ENCODE peak calls at places on chromosome 10, in four cellular contexts. B is right atrium auricular region, T is AG10803, O is heart left ventricle. D is an unnamed sample.

GRCh38 chr10:33800545-33800944 is 466.1 kb upstream of the NRP1 start:
- DNase-seq in B (peak; percentile 52), T (no peak), O (no peak), D (no peak)

GRCh38 chr10:127925471-127926207 is 18.7 kb downstream of the PTPRE start:
- DNase-seq in B (no peak), T (no peak), O (no peak), D (no peak)

GRCh38 chr10:87641065-87641464 is 18.6 kb upstream of the PAPSS2 start:
- DNase-seq in B (no peak), T (no peak), O (no peak), D (no peak)

GRCh38 chr10:58023341-58024073 is 244.2 kb downstream of the IPMK start:
- DNase-seq in B (no peak), T (peak; percentile 83), O (no peak), D (peak; percentile 90)

GRCh38 chr10:22340362-22341189 is 4.7 kb upstream of the SPAG6 start:
- DNase-seq in B (peak; percentile 72), T (peak; percentile 75), O (peak; percentile 84), D (peak; percentile 31)

GRCh38 chr10:46255696-46256355 is 31.0 kb upstream of the ANTXRL start:
- DNase-seq in B (peak; percentile 77), T (peak; percentile 24), O (peak; percentile 88), D (peak; percentile 2)

GRCh38 chr10:117656385-117657367 is 114.1 kb downstream of the EMX2 start:
- DNase-seq in B (no peak), T (no peak), O (no peak), D (no peak)

GRCh38 chr10:121864168-121864567 is 63.7 kb downstream of the ATE1 start:
- DNase-seq in B (no peak), T (no peak), O (no peak), D (no peak)

GRCh38 chr10:69335063-69335587 is 56.8 kb downstream of the HK1 start:
- DNase-seq in B (no peak), T (no peak), O (peak; percentile 82), D (peak; percentile 61)

GRCh38 chr10:61941202-61941651 is 39.7 kb downstream of the ARID5B start:
- DNase-seq in B (no peak), T (no peak), O (no peak), D (peak; percentile 17)

GRCh38 chr10:2985729-2986232 is 81.6 kb upstream of the PFKP start:
- DNase-seq in B (no peak), T (peak; percentile 22), O (no peak), D (peak; percentile 57)

GRCh38 chr10:117942261-117942660 is 104.5 kb downstream of the RAB11FIP2 start:
- DNase-seq in B (no peak), T (peak; percentile 64), O (no peak), D (peak; percentile 14)

GRCh38 chr10:7082967-7083366 is 327.9 kb downstream of the SFMBT2 start:
- DNase-seq in B (no peak), T (peak; percentile 6), O (no peak), D (no peak)

GRCh38 chr10:7085913-7086589 is 324.8 kb downstream of the SFMBT2 start:
- DNase-seq in B (no peak), T (no peak), O (no peak), D (peak; percentile 69)

GRCh38 chr10:7084255-7085005 is 326.4 kb downstream of the SFMBT2 start:
- DNase-seq in B (no peak), T (no peak), O (no peak), D (no peak)

GRCh38 chr10:7090529-7090928 is 320.3 kb downstream of the SFMBT2 start:
- DNase-seq in B (no peak), T (no peak), O (no peak), D (peak; percentile 15)

DNA sequence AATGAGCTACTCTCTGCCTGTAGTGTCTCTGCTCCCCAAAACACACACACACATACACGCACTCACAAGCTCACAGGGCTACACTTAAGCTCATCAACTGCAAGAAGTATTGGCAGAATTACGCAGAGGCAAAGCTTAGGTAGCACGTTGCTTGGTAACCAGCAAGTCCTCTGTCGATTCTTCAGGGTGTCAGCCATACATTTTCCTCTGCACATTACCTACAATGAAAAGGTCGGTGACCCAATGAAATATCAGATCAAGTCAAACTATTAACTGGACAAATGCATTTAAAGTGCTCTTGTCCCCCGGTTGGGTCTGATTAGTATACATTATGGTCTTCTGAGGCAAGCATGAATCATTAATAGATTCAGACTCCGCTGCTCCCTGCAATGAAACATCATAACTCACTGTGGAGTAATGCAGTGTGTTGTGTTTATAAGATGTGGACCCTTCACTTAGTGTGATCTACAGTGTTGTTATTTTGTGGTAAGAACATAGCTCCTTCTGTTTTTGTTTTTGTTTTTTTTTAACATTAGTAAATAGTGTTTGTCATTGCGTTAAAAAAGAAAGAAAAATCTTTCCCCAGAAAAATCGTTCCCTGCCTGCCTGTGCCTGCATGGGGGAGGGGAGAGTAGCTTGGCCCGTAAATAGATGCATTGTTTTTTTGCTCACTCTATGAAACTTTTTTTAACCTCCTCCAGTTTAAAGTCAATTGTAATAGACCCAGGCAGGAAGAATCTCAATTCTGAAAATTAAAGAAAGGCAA is 325.5 kb downstream of the SFMBT2 start:
- DNase-seq in B (no peak), T (no peak), O (no peak), D (peak; percentile 45)
- H3K4me3 ChIP-seq in B (no peak overlapping the region), T (no peak overlapping the region), O (no peak overlapping the region), D (no peak overlapping the region)

GRCh38 chr10:43155716-43156115 is 17.5 kb downstream of the CSGALNACT2 start:
- DNase-seq in B (no peak), T (no peak), O (no peak), D (no peak)

GRCh38 chr10:43160067-43160918 is 22.0 kb downstream of the CSGALNACT2 start:
- DNase-seq in B (no peak), T (peak; percentile 84), O (no peak), D (peak; percentile 85)

GRCh38 chr10:43156590-43157340 is 18.5 kb downstream of the CSGALNACT2 start:
- DNase-seq in B (no peak), T (peak; percentile 33), O (no peak), D (no peak)

GRCh38 chr10:43151371-43151770 is 13.1 kb downstream of the CSGALNACT2 start:
- DNase-seq in B (no peak), T (no peak), O (no peak), D (no peak)

GRCh38 chr10:43155221-43155620 is 17.0 kb downstream of the CSGALNACT2 start:
- DNase-seq in B (no peak), T (no peak), O (no peak), D (no peak)
- TF ChIP-seq CTCF in B (no peak), T (no peak), O (no peak), D (no peak)

DNA sequence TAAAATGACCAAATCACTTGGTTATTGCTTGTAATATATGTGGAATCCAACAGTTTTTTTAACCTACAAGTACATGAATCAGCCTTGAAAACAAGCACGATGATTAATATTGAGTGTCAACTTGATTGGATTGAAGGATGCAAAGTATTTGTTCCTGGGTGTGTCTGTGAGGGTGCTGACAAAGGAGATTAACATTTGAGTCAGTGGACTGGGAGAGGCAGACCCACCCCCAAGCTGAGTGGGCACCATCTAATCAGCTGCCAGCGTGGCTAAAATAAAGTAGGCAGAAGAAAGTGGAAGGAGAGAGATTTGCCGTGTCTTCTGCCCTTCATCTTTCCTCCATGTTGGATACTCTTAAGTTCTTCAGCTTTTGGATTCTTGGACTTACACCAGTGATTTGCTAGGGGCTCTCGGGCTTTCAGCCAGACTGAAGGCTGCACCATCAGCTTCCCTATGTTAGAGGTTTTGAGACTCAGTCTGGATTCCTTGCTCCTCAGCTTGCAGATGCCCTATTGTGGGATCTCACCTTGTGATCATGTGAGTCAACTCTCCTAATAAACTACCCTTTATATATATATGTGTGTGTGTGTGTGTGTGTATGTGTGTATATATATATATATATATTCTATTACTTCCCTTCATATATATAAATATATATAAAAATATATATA is 118.4 kb upstream of the WDR11 start:
- DNase-seq in B (no peak), T (no peak), O (no peak), D (no peak)
- H3K4me3 ChIP-seq in B (no peak overlapping the region), T (no peak overlapping the region), O (no peak overlapping the region), D (no peak overlapping the region)

GRCh38 chr10:94224656-94225055 is 138.1 kb downstream of the NOC3L start:
- DNase-seq in B (no peak), T (peak; percentile 32), O (no peak), D (peak; percentile 81)

GRCh38 chr10:94220717-94221116 is 142.0 kb downstream of the NOC3L start:
- DNase-seq in B (no peak), T (no peak), O (no peak), D (no peak)

GRCh38 chr10:94223702-94224370 is 138.9 kb downstream of the NOC3L start:
- DNase-seq in B (no peak), T (peak; percentile 73), O (no peak), D (peak; percentile 24)

GRCh38 chr10:94230134-94230785 is 132.5 kb downstream of the NOC3L start:
- DNase-seq in B (no peak), T (no peak), O (no peak), D (no peak)

GRCh38 chr10:94225589-94225988 is 137.2 kb downstream of the NOC3L start:
- DNase-seq in B (no peak), T (peak; percentile 5), O (no peak), D (peak; percentile 36)
- TF ChIP-seq CTCF in B (no peak), T (peak; percentile 26), O (peak; percentile 32), D (peak; percentile 47)

DNA sequence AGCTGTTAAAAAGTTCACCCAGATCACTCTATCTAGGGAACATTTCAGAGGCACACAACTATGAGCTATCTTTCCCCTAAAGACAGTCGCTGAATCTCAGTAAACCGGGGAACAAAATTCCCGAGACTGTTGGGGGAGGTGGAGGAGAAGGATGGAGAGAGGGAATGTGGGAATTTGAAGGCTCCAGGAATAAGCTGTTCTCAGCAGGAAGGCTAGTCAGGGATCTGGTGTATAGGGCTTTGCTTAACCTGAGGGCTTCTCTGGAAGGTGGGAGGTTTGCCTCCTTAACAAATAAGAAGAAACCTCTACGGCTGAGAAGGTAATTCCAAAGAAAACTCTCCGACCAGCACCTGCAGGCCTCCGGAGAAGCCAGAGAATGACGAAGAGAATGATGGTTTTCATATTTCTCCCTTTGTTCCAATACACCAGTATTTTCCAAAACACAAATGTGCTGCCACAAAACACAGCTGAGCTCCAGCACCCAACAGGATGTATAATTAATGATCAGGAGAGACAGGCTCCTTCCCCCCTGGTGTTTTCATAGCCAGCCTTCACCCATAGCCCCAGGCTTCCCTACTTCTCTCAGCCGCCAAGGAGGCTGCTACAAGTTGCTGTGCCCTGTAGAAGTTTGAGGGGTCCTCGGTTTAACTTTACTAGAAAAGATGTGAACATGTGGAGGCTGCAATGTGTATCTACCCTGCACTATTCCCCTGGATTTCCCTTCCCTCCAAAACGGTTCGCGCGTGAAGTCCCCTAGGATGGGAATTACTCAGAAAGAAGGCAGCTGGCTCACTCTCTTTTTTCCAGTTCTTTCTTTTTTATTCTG is 2.0 kb downstream of the KCNMA1 start:
- DNase-seq in B (no peak), T (no peak), O (no peak), D (no peak)
- H3K4me3 ChIP-seq in B (no peak overlapping the region), T (peak overlapping the region; percentile 94), O (peak overlapping the region; percentile 62), D (peak overlapping the region; percentile 70)

GRCh38 chr10:89793649-89794254 is 92.4 kb downstream of the KIF20B start:
- DNase-seq in B (no peak), T (peak; percentile 72), O (no peak), D (peak; percentile 75)
- TF ChIP-seq CTCF in B (peak; percentile 74), T (peak; percentile 91), O (peak; percentile 82), D (peak; percentile 79)

GRCh38 chr10:110446954-110447608 is 50.6 kb upstream of the DUSP5 start:
- DNase-seq in B (no peak), T (peak; percentile 94), O (no peak), D (peak; percentile 95)
- H3K4me3 ChIP-seq in B (no peak overlapping the region), T (no peak overlapping the region), O (no peak overlapping the region), D (no peak overlapping the region)

DNA sequence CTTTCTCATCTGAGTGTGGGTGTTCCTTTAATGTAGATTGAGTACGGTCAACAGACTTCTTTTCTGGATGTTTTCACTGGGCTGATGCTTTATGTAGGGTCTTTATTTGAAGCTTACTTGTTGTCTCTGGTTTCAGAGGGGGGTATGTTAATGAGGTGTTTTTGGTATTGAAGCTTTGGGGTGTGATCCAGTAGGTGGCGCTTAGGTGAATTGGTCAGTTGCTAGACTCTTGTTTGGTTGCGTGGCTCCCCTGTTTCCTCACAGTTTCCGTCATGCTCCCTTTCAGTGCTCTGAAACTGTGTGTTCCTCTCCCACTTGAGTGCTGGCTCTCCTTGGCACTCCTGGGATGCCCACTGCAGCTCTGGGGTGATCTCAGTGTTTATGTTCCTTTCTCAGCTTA is 80.8 kb downstream of the FANK1 start:
- DNase-seq in B (no peak), T (no peak), O (no peak), D (no peak)
- TF ChIP-seq CTCF in B (no peak), T (peak; percentile 10), O (no peak), D (peak; percentile 20)

D was measured in fibroblast of mammary gland.